ENCODE peak calls at places on chromosome 22, in six cellular contexts. B is fibroblast of lung, T is esophagus squamous epithelium, P is PC-3, N is AG04450, G is IMR-90. L is an unnamed sample.
A peak's percentile ranks its signal among the peaks of the same experiment; 100 is the strongest.

GRCh38 chr22:48957311-48957986 is 870.2 kb downstream of the BRD1 start:
- DNase-seq in B (no peak), T (no peak), P (no peak), N (no peak), G (no peak), L (no peak)

GRCh38 chr22:50691521-50691920 is 18.9 kb downstream of the SHANK3 start:
- DNase-seq in B (peak; percentile 73), T (no peak), P (peak; percentile 62), N (no peak), G (peak; percentile 44), L (no peak)

GRCh38 chr22:40982482-40983385 is 31.6 kb downstream of the RBX1 start:
- DNase-seq in B (no peak), T (no peak), P (no peak), N (no peak), G (no peak), L (no peak)

GRCh38 chr22:25754527-25755202 is 12.7 kb downstream of the MYO18B start:
- DNase-seq in B (peak; percentile 89), T (no peak), P (no peak), N (peak; percentile 33), G (peak; percentile 80), L (no peak)

GRCh38 chr22:24285245-24285644 is 14.6 kb downstream of the SPECC1L start:
- DNase-seq in B (peak; percentile 42), T (no peak), P (no peak), N (no peak), G (peak; percentile 28), L (no peak)

GRCh38 chr22:23704829-23705228 is 14.0 kb downstream of the RGL4 start:
- DNase-seq in B (no peak), T (no peak), P (no peak), N (no peak), G (no peak), L (no peak)

GRCh38 chr22:31290494-31291402 is 1.5 kb downstream of the PIK3IP1 start:
- DNase-seq in B (peak; percentile 89), T (peak; percentile 89), P (peak; percentile 85), N (peak; percentile 57), G (peak; percentile 90), L (peak; percentile 90)

GRCh38 chr22:19889951-19890350 is 35.3 kb upstream of the GNB1L start:
- DNase-seq in B (no peak), T (no peak), P (no peak), N (no peak), G (no peak), L (no peak)

GRCh38 chr22:30874431-30875370 is 93.9 kb downstream of the MORC2 start:
- DNase-seq in B (no peak), T (no peak), P (no peak), N (no peak), G (no peak), L (no peak)

GRCh38 chr22:29842740-29843139 is 4.7 kb upstream of the ASCC2 start:
- DNase-seq in B (peak; percentile 92), T (no peak), P (peak; percentile 94), N (peak; percentile 30), G (peak; percentile 91), L (peak; percentile 70)

GRCh38 chr22:49618689-49618953 is 209.1 kb downstream of the BRD1 start:
- DNase-seq in B (no peak), T (no peak), P (no peak), N (no peak), G (no peak), L (no peak)

GRCh38 chr22:25623851-25624250 is 59.4 kb downstream of the GRK3 start:
- DNase-seq in B (no peak), T (no peak), P (no peak), N (no peak), G (no peak), L (no peak)

GRCh38 chr22:39520874-39521857 is 804 bp downstream of the ATF4 start:
- DNase-seq in B (peak; percentile 84), T (no peak), P (peak; percentile 29), N (no peak), G (peak; percentile 73), L (peak; percentile 36)

GRCh38 chr22:46569055-46569847 is 31.8 kb upstream of the CELSR1 start:
- DNase-seq in B (no peak), T (no peak), P (no peak), N (no peak), G (no peak), L (no peak)

GRCh38 chr22:47192651-47193437 is 430.4 kb downstream of the TBC1D22A start:
- DNase-seq in B (no peak), T (no peak), P (peak; percentile 52), N (no peak), G (no peak), L (peak; percentile 39)

GRCh38 chr22:23256986-23257888 is 76.9 kb downstream of the BCR start:
- DNase-seq in B (peak; percentile 51), T (no peak), P (no peak), N (no peak), G (no peak), L (peak; percentile 31)

GRCh38 chr22:40101417-40102101 is 76.2 kb upstream of the TNRC6B start:
- DNase-seq in B (no peak), T (no peak), P (no peak), N (no peak), G (no peak), L (no peak)

GRCh38 chr22:41565403-41566054 is 4.7 kb downstream of the CSDC2 start:
- DNase-seq in B (peak; percentile 88), T (no peak), P (peak; percentile 68), N (peak; percentile 56), G (peak; percentile 89), L (peak; percentile 69)

GRCh38 chr22:29641052-29641780 is 37.8 kb downstream of the NF2 start:
- DNase-seq in B (no peak), T (no peak), P (no peak), N (no peak), G (peak; percentile 27), L (no peak)

GRCh38 chr22:48485144-48486135 is 1342.2 kb downstream of the BRD1 start:
- DNase-seq in B (no peak), T (no peak), P (no peak), N (no peak), G (no peak), L (no peak)

GRCh38 chr22:50677493-50678217 is 5.0 kb downstream of the SHANK3 start:
- DNase-seq in B (no peak), T (no peak), P (no peak), N (no peak), G (no peak), L (no peak)

GRCh38 chr22:30885591-30885990 is 83.0 kb downstream of the MORC2 start:
- DNase-seq in B (no peak), T (no peak), P (no peak), N (no peak), G (no peak), L (no peak)

GRCh38 chr22:20080776-20081654 is 974 bp downstream of the DGCR8 start:
- DNase-seq in B (peak; percentile 57), T (no peak), P (peak; percentile 46), N (peak; percentile 16), G (peak; percentile 67), L (peak; percentile 27)

GRCh38 chr22:32058656-32059280 is 15.7 kb downstream of the SLC5A1 start:
- DNase-seq in B (no peak), T (no peak), P (no peak), N (no peak), G (no peak), L (no peak)

GRCh38 chr22:49509016-49509415 is 318.7 kb downstream of the BRD1 start:
- DNase-seq in B (no peak), T (no peak), P (no peak), N (no peak), G (no peak), L (no peak)

GRCh38 chr22:29457730-29458129 is 19.3 kb downstream of the RFPL1 start:
- DNase-seq in B (peak; percentile 18), T (no peak), P (peak; percentile 50), N (no peak), G (peak; percentile 37), L (peak; percentile 45)

GRCh38 chr22:19291580-19292261 is at the start of gene CLTCL1:
- DNase-seq in B (peak; percentile 73), T (no peak), P (peak; percentile 48), N (peak; percentile 33), G (peak; percentile 58), L (peak; percentile 88)

GRCh38 chr22:23102776-23103175 is 32.5 kb downstream of the GNAZ start:
- DNase-seq in B (no peak), T (no peak), P (no peak), N (no peak), G (no peak), L (no peak)

GRCh38 chr22:32050678-32051515 is 7.8 kb downstream of the SLC5A1 start:
- DNase-seq in B (peak; percentile 88), T (no peak), P (peak; percentile 88), N (peak; percentile 30), G (peak; percentile 79), L (peak; percentile 85)

DNA sequence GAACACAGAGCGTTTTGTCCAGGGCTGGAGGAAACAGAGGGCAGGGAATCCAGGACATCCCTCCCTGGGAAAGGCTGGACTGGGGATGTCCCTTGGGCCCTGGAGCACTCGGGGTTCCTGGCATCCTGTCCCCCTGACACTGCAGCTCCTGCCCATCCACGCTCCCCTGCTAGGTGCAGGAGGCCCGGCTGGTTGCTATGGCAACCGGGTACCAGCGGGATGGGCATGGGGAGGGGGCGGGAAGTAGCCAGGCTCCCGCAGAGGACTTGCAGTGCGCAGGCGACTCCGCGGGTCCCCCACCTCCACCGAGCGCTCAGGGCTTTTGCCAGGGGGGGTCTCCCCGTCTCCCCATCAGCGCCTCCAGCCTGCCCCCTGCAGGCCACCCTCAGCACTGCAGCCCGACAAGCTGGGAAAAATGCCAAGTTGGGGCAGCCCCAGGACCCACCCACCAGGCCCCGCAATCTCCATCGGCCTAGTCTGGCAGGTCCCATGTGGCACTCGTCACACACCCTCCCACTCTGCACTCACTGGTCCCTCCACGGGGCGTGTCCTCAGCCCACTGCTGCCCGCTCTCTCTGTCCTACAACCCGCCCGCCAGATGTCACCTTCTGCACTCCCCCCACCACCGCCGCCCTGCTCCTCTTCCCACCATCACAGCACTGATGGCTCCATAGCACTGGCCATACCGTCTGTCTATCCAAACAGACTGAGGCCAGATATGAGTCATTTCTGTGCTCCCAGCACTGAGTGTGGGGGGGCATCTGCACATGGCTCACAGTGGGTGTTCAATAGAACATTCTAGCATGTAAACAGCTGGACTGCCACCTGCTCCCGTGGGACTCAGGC is 31.5 kb downstream of the KIAA0930 start:
- DNase-seq in B (peak; percentile 79), T (no peak), P (peak; percentile 46), N (peak; percentile 66), G (peak; percentile 91), L (peak; percentile 16)
- H3K27ac ChIP-seq in B (peak overlapping the region; percentile 39), T (no peak overlapping the region), P (peak overlapping the region; percentile 72), N (peak overlapping the region; percentile 47), G (no peak overlapping the region), L (peak overlapping the region; percentile 95)

DNA sequence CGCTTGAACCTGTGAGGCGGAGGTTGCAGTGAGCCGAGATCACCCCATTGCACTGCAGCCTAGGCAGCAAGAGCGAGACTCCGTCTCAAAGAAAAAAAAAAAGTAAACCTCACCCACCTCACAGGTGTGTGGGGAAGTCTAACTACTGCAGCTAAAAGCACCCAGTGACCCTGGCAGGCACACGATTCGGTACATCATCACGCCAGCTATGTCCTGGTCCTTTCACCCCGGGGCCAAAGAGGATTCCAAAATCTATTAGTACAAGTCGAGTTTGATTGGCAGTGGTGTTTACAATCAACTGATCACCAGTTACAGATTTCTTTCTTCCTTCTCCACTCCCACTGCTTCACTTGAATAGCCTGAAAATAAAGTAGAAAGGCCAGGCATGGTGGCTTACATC is 6.3 kb downstream of the TST start:
- DNase-seq in B (no peak), T (no peak), P (no peak), N (no peak), G (no peak), L (no peak)
- H3K27ac ChIP-seq in B (no peak overlapping the region), T (no peak overlapping the region), P (no peak overlapping the region), N (no peak overlapping the region), G (no peak overlapping the region), L (peak overlapping the region; percentile 34)

GRCh38 chr22:16789860-16790493 is 35.2 kb downstream of the XKR3 start:
- DNase-seq in B (no peak), T (no peak), P (no peak), N (no peak), G (no peak), L (no peak)
- H3K27ac ChIP-seq in B (no peak overlapping the region), T (no peak overlapping the region), P (no peak overlapping the region), N (no peak overlapping the region), G (no peak overlapping the region), L (no peak overlapping the region)

GRCh38 chr22:27679722-27680488 is 121.7 kb downstream of the MN1 start:
- DNase-seq in B (no peak), T (no peak), P (no peak), N (no peak), G (no peak), L (no peak)
- H3K27ac ChIP-seq in B (no peak overlapping the region), T (no peak overlapping the region), P (no peak overlapping the region), N (no peak overlapping the region), G (no peak overlapping the region), L (no peak overlapping the region)

L was measured in RWPE1.